ENCODE peak calls at places on chromosome 3, in five cellular contexts. Q is frontal cortex, X is NCI-H1694 treated with DMSO at 0.1 percent for 48 hours, T is non-pigmented ciliary epithelial cell, W is GM06990. N is an unnamed sample.

GRCh38 chr3:81299486-81299885 is 462.0 kb downstream of the GBE1 start:
- DNase-seq in Q (no peak), X (no peak), W (no peak), T (no peak), N (no peak)

GRCh38 chr3:66415867-66416428 is 84.9 kb downstream of the LRIG1 start:
- DNase-seq in X (no peak), T (no peak), W (no peak), Q (no peak), N (no peak)

GRCh38 chr3:127489357-127489756 is 101.2 kb downstream of the TPRA1 start:
- DNase-seq in W (no peak), X (no peak), Q (no peak), T (no peak), N (no peak)

GRCh38 chr3:13884851-13885703 is 5.2 kb upstream of the WNT7A start:
- DNase-seq in X (peak; percentile 3), T (no peak), W (no peak), Q (no peak), N (peak; percentile 67)

GRCh38 chr3:166282931-166283330 is 445.7 kb upstream of the BCHE start:
- DNase-seq in W (no peak), X (no peak), Q (no peak), T (no peak), N (no peak)

GRCh38 chr3:178479860-178480259 is 56.4 kb upstream of the KCNMB2 start:
- DNase-seq in W (peak; percentile 41), T (no peak), X (no peak), Q (no peak), N (no peak)

GRCh38 chr3:167885277-167885676 is 149.8 kb downstream of the SERPINI1 start:
- DNase-seq in Q (no peak), W (no peak), T (no peak), X (no peak), N (no peak)

GRCh38 chr3:40718681-40719080 is 193.9 kb downstream of the ZNF621 start:
- DNase-seq in Q (no peak), T (no peak), X (no peak), W (peak; percentile 35), N (no peak)

GRCh38 chr3:187136936-187137335 is 2.4 kb downstream of the RPL39L start:
- DNase-seq in T (peak; percentile 26), X (no peak), Q (no peak), W (no peak), N (no peak)

GRCh38 chr3:43391621-43392020 is 105.3 kb downstream of the SNRK start:
- DNase-seq in X (no peak), Q (no peak), T (no peak), W (no peak), N (no peak)

GRCh38 chr3:126934149-126934548 is 48.8 kb upstream of the PLXNA1 start:
- DNase-seq in T (no peak), X (peak; percentile 46), W (no peak), Q (no peak), N (no peak)

GRCh38 chr3:46946856-46947544 is 29.5 kb downstream of the CCDC12 start:
- DNase-seq in X (no peak), Q (no peak), W (no peak), T (no peak), N (peak; percentile 34)

GRCh38 chr3:187946031-187946691 is 200.9 kb upstream of the BCL6 start:
- DNase-seq in T (no peak), W (no peak), X (no peak), Q (no peak), N (no peak)

GRCh38 chr3:149352556-149352955 is 19.1 kb upstream of the TM4SF18 start:
- DNase-seq in X (peak; percentile 2), Q (no peak), W (peak; percentile 29), T (no peak), N (peak; percentile 89)

GRCh38 chr3:113804701-113805100 is 33.9 kb upstream of the GRAMD1C start:
- DNase-seq in W (no peak), Q (no peak), T (no peak), X (no peak), N (no peak)

GRCh38 chr3:54853573-54854404 is 74.1 kb downstream of the LRTM1 start:
- DNase-seq in T (peak; percentile 24), W (peak; percentile 35), X (peak; percentile 19), Q (peak; percentile 32), N (peak; percentile 54)

GRCh38 chr3:36944012-36944640 is 728 bp downstream of the TRANK1 start:
- DNase-seq in Q (peak; percentile 60), W (peak; percentile 28), T (no peak), X (no peak), N (no peak)

GRCh38 chr3:70876154-70876553 is 563.7 kb upstream of the MDFIC2 start:
- DNase-seq in Q (no peak), X (no peak), T (no peak), W (no peak), N (no peak)

GRCh38 chr3:20104167-20104661 is 64.0 kb downstream of the KAT2B start:
- DNase-seq in X (no peak), W (no peak), Q (no peak), T (no peak), N (no peak)